ENCODE peak calls at places on chromosomes 11 and 22, in six cellular contexts. N is spleen, W is HCT116, Q is prostate gland, V is transverse colon, G is HL-60. A is an unnamed sample.

GRCh38 chr11:63908631-63909491 is 8.1 kb downstream of the RCOR2 start:
- DNase-seq in N (no peak), W (no peak), Q (no peak), V (no peak), G (no peak), A (no peak)

GRCh38 chr11:108527382-108527781 is 29.2 kb upstream of the POGLUT3 start:
- DNase-seq in N (no peak), W (no peak), Q (no peak), V (no peak), G (no peak), A (no peak)

GRCh38 chr11:12376259-12376971 is 956 bp upstream of the PARVA start:
- DNase-seq in N (no peak), W (no peak), Q (no peak), V (peak; percentile 27), G (no peak), A (no peak)

GRCh38 chr11:96191752-96192151 is 151.2 kb downstream of the MAML2 start:
- DNase-seq in N (no peak), W (no peak), Q (no peak), V (no peak), G (no peak), A (no peak)

GRCh38 chr11:93736129-93736528 is 5.2 kb downstream of the TAF1D start:
- DNase-seq in N (no peak), W (no peak), Q (no peak), V (no peak), G (no peak), A (no peak)

GRCh38 chr11:77418981-77419592 is 54.8 kb downstream of the PAK1 start:
- DNase-seq in N (no peak), W (no peak), Q (no peak), V (no peak), G (no peak), A (no peak)

GRCh38 chr11:64250875-64251721 is at the start of gene PLCB3:
- DNase-seq in N (peak; percentile 92), W (no peak), Q (peak; percentile 52), V (peak; percentile 71), G (peak; percentile 44), A (peak; percentile 40)

GRCh38 chr11:131875611-131876010 is 505.2 kb downstream of the NTM start:
- DNase-seq in N (no peak), W (no peak), Q (no peak), V (no peak), G (no peak), A (no peak)

GRCh38 chr22:46465793-46466192 is 71.6 kb downstream of the CELSR1 start:
- DNase-seq in N (no peak), W (no peak), Q (no peak), V (no peak), G (no peak), A (no peak)

GRCh38 chr22:37854946-37855345 is 5.7 kb downstream of the EIF3L start:
- DNase-seq in N (no peak), W (no peak), Q (peak; percentile 31), V (no peak), G (no peak), A (no peak)

GRCh38 chr22:49026476-49027121 is 801.1 kb downstream of the BRD1 start:
- DNase-seq in N (peak; percentile 42), W (no peak), Q (no peak), V (no peak), G (no peak), A (no peak)

GRCh38 chr11:107427569-107428180 is 29.9 kb downstream of the CWF19L2 start:
- DNase-seq in N (no peak), W (no peak), Q (no peak), V (no peak), G (no peak), A (peak; percentile 32)

GRCh38 chr11:93285430-93285829 is 45.1 kb upstream of the DEUP1 start:
- DNase-seq in N (no peak), W (no peak), Q (no peak), V (no peak), G (no peak), A (no peak)

GRCh38 chr11:84673753-84674152 is 953.4 kb downstream of the DLG2 start:
- DNase-seq in N (no peak), W (no peak), Q (no peak), V (no peak), G (no peak), A (no peak)

GRCh38 chr11:94193288-94193687 is 64.6 kb downstream of the PANX1 start:
- DNase-seq in N (no peak), W (no peak), Q (no peak), V (no peak), G (no peak), A (peak; percentile 10)

GRCh38 chr22:39318507-39319283 is 728 bp downstream of the RPL3 start:
- DNase-seq in N (no peak), W (no peak), Q (no peak), V (peak; percentile 44), G (no peak), A (no peak)
- TF ChIP-seq POLR2AphosphoS5 in N (no peak), W (no peak), Q (no peak), V (no peak), G (no peak), A (no peak)

DNA sequence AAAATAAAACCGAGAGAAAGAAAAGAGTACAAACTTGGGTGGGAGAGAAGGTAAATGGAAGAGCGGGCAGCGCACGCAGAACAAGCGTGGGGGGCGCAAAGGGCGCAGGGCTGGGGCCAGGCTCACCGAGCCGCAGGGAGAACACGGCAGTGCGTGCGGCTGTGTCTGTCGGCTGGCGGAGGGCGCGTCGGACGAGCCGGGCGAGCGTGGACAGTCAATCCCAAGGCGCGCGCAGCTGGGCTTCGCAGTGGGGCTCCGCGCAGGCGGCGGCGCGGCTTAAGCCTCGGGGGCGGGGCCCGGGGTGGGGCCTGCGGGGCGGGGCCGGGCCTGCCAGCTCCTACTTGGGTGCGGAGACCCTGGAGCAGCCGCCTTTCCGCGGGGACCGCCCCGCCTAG is at the start of gene UCP2:
- DNase-seq in N (peak; percentile 98), W (no peak), Q (peak; percentile 72), V (peak; percentile 90), G (peak; percentile 86), A (no peak)
- TF ChIP-seq POLR2AphosphoS5 in N (no peak), W (peak; percentile 66), Q (no peak), V (peak; percentile 76), G (peak; percentile 81), A (peak; percentile 94)

DNA sequence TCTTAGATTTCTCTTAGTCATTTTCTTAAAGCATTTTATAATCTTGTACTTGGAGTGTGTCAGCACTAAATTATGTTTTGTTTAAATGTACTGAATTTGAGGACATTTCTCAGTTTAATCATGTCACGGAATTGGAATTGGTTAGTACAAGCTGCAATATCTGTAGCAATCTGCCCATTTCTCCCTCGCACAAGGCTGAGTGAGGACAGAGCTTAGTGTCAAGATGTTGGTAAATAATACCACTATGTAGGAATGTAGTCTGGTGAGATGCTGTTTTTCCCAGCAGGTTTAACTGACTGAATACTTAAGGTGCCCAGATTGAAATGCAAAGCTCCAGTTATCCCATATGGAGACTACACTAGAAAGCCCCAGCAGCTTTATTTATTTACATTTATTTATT is 30.6 kb downstream of the SREBF2 start:
- DNase-seq in N (no peak), W (no peak), Q (no peak), V (no peak), G (no peak), A (no peak)
- TF ChIP-seq POLR2AphosphoS5 in N (no peak), W (no peak), Q (no peak), V (no peak), G (no peak), A (no peak)

GRCh38 chr11:17921620-17922473 is 91.0 kb downstream of the SERGEF start:
- DNase-seq in N (no peak), W (no peak), Q (no peak), V (no peak), G (peak; percentile 24), A (no peak)
- TF ChIP-seq POLR2AphosphoS5 in N (peak; percentile 51), W (no peak), Q (no peak), V (no peak), G (no peak), A (no peak)

DNA sequence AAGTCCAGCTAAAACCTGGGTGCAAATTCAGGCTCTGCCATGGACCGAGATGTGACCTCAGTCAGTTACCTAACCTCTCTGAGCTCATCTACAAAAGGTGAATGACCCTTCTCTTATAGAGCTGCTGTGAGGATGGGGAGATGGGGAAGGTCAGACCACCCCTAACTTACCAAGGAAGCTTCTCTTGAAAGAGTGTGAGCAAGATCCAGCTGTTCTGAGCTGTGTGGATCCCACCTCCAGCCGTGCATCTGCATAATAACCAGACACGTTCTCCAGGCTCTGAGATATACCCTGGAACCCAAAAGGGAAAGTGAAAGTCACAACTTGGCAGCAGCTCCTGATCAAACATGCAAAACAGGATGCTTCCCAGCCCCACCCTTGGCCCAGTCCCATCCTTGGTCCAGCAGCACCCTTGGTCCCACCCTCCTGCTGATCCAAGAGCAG is at the start of gene APOL3:
- DNase-seq in N (peak; percentile 87), W (no peak), Q (peak; percentile 86), V (peak; percentile 79), G (no peak), A (peak; percentile 85)
- TF ChIP-seq POLR2AphosphoS5 in N (peak; percentile 92), W (no peak), Q (peak; percentile 90), V (peak; percentile 84), G (no peak), A (no peak)

GRCh38 chr22:41531422-41531727 is 12.9 kb downstream of the POLR3H start:
- DNase-seq in N (no peak), W (no peak), Q (no peak), V (no peak), G (no peak), A (no peak)
- TF ChIP-seq POLR2AphosphoS5 in N (no peak), W (no peak), Q (no peak), V (no peak), G (no peak), A (no peak)

GRCh38 chr22:40791241-40791640 is 27.9 kb downstream of the SLC25A17 start:
- DNase-seq in N (no peak), W (no peak), Q (no peak), V (no peak), G (no peak), A (peak; percentile 67)
- TF ChIP-seq POLR2AphosphoS5 in N (no peak), W (no peak), Q (no peak), V (no peak), G (no peak), A (no peak)

GRCh38 chr11:45909594-45910475 is 2.8 kb upstream of the FREY1 start:
- DNase-seq in N (no peak), W (no peak), Q (no peak), V (no peak), G (no peak), A (no peak)

GRCh38 chr11:45905095-45905494 is 2.0 kb downstream of the FREY1 start:
- DNase-seq in N (no peak), W (no peak), Q (no peak), V (no peak), G (no peak), A (no peak)

GRCh38 chr11:45906965-45907591 is at the start of gene FREY1:
- DNase-seq in N (no peak), W (no peak), Q (no peak), V (no peak), G (no peak), A (no peak)

GRCh38 chr11:45906096-45906682 is 882 bp downstream of the FREY1 start:
- DNase-seq in N (no peak), W (no peak), Q (no peak), V (peak; percentile 41), G (no peak), A (no peak)

DNA sequence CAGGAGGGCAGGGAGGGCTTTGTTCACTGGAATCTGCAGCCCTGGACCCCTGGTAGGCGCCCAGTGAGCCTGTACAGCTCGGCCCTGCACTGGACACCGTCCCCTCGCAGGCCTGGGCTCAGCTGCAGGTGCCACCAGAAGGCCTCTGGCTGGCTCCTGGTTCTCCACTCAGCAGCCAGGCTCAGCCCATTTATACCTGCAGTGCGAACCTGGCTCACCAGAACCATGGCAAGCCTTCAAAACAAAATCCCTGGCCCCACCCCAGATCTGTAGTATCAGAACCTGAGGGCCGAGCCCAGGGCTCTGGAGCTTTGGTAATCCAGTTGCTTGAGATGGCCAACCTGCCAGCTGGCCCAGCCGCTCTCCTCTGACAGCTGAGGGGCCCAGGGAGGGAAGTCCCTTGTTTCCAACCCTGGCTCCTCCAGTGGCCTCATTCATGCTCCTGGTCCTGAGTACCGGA is 870 bp upstream of the FREY1 start:
- DNase-seq in N (no peak), W (no peak), Q (no peak), V (no peak), G (no peak), A (no peak)
- TF ChIP-seq POLR2AphosphoS5 in N (no peak), W (no peak), Q (no peak), V (no peak), G (no peak), A (no peak)